ENCODE peak calls at places on chromosomes 2 and 18, in ten cellular contexts. W is breast epithelium; Z is Kasumi-1; J is midbrain; P is activated T-helper 1 cell treated with anti-CD3 and anti-CD28 coated beads, Interleukin-12 subunit alpha, Interleukin-12 subunit beta, Interleukin-2, Interleukin-4 antibody, amounts not matched to agents 30 ng/mL and 10 ng/mL and 1 ng/mL, durations not matched to agents 14 hours and 24 hours and 36 hours; T is COR-L47; S is stimulated activated CD8-positive, alpha-beta memory T cell treated with anti-CD3 and anti-CD28 coated beads, Interleukin-4, amount 100 ng/mL, for 24 hours; B is activated CD4-positive, alpha-beta T cell treated with anti-CD3 and anti-CD28 coated beads for 48 hours; A is A172; R is H7. Y is an unnamed sample.

GRCh38 chr2:164620873-164621760 is at the start of gene GRB14:
- DNase-seq in W (peak), Z (no peak), J (no peak), P (no peak), T (peak), S (no peak), B (no peak), A (peak), R (peak), Y (peak)

GRCh38 chr18:31497711-31498449 is at the start of gene DSG2:
- DNase-seq in W (peak), Z (no peak), J (no peak), P (no peak), T (peak), S (no peak), B (peak), A (no peak), R (peak), Y (peak)

GRCh38 chr2:192026064-192026715 is 168.5 kb downstream of the TMEFF2 start:
- DNase-seq in W (no peak), Z (no peak), J (no peak), P (no peak), T (no peak), S (no peak), B (no peak), A (no peak), R (no peak), Y (no peak)

GRCh38 chr2:241666627-241667400 is 19.8 kb downstream of the DTYMK start:
- DNase-seq in W (no peak), Z (no peak), J (no peak), P (no peak), T (no peak), S (no peak), B (no peak), A (no peak), R (peak), Y (no peak)

GRCh38 chr2:168072626-168073303 is 174.6 kb downstream of the STK39 start:
- DNase-seq in W (no peak), Z (no peak), J (no peak), P (no peak), T (no peak), S (no peak), B (no peak), A (no peak), R (no peak), Y (no peak)

GRCh38 chr18:78625895-78626294 is 353.7 kb upstream of the SALL3 start:
- DNase-seq in W (no peak), Z (peak), J (no peak), P (no peak), T (no peak), S (no peak), B (no peak), A (no peak), R (no peak), Y (no peak)

GRCh38 chr2:231614559-231615057 is 21.9 kb downstream of the TEX44 start:
- DNase-seq in W (no peak), Z (peak), J (no peak), P (no peak), T (no peak), S (peak), B (peak), A (no peak), R (no peak), Y (no peak)

GRCh38 chr2:70509565-70509964 is 44.1 kb downstream of the TGFA start:
- DNase-seq in W (no peak), Z (no peak), J (no peak), P (no peak), T (no peak), S (no peak), B (no peak), A (no peak), R (no peak), Y (no peak)

GRCh38 chr2:140454717-140455116 is 1674.5 kb upstream of the NXPH2 start:
- DNase-seq in W (no peak), Z (no peak), J (peak), P (no peak), T (no peak), S (no peak), B (no peak), A (peak), R (no peak), Y (no peak)

GRCh38 chr2:175167076-175167791 is 769 bp downstream of the ATF2 start:
- DNase-seq in W (peak), Z (peak), J (no peak), P (no peak), T (peak), S (peak), B (no peak), A (peak), R (peak), Y (no peak)

GRCh38 chr2:101900375-101900774 is 91.4 kb upstream of the IL1R2 start:
- DNase-seq in W (no peak), Z (no peak), J (no peak), P (peak), T (no peak), S (peak), B (peak), A (no peak), R (no peak), Y (no peak)

GRCh38 chr2:13121096-13121495 is 404.4 kb downstream of the TRIB2 start:
- DNase-seq in W (no peak), Z (no peak), J (no peak), P (no peak), T (no peak), S (no peak), B (no peak), A (no peak), R (no peak), Y (no peak)

GRCh38 chr2:25215948-25216679 is 47.7 kb upstream of the POMC start:
- DNase-seq in W (peak), Z (peak), J (peak), P (peak), T (no peak), S (peak), B (peak), A (no peak), R (peak), Y (no peak)

GRCh38 chr2:111667542-111668273 is 216.3 kb downstream of the ANAPC1 start:
- DNase-seq in W (no peak), Z (peak), J (no peak), P (no peak), T (no peak), S (no peak), B (no peak), A (peak), R (no peak), Y (peak)

GRCh38 chr18:27685807-27686412 is 491.0 kb downstream of the CDH2 start:
- DNase-seq in W (no peak), Z (peak), J (peak), P (no peak), T (peak), S (no peak), B (no peak), A (peak), R (no peak), Y (peak)

GRCh38 chr2:96874099-96874831 is 4.4 kb upstream of the SEMA4C start:
- DNase-seq in W (no peak), Z (no peak), J (peak), P (no peak), T (no peak), S (no peak), B (no peak), A (no peak), R (no peak), Y (no peak)

GRCh38 chr18:55286257-55286825 is 301.7 kb downstream of the TCF4 start:
- DNase-seq in W (no peak), Z (no peak), J (no peak), P (no peak), T (no peak), S (no peak), B (no peak), A (no peak), R (no peak), Y (no peak)

GRCh38 chr2:65300772-65301711 is 73.4 kb downstream of the ACTR2 start:
- DNase-seq in W (no peak), Z (peak), J (peak), P (peak), T (peak), S (peak), B (peak), A (peak), R (peak), Y (no peak)

GRCh38 chr18:54444309-54444914 is 86.7 kb downstream of the C18orf54 start:
- DNase-seq in W (no peak), Z (peak), J (peak), P (no peak), T (peak), S (peak), B (peak), A (peak), R (peak), Y (peak)

GRCh38 chr2:60553496-60553991 is at the start of gene BCL11A:
- DNase-seq in W (peak), Z (peak), J (no peak), P (no peak), T (peak), S (no peak), B (no peak), A (peak), R (peak), Y (peak)

GRCh38 chr2:229407170-229407569 is 136.1 kb upstream of the PID1 start:
- DNase-seq in W (peak), Z (no peak), J (no peak), P (no peak), T (no peak), S (no peak), B (no peak), A (peak), R (no peak), Y (peak)